ENCODE peak calls at places on chromosomes 3 and 15, in nine cellular contexts. One of them, this sample, is unnamed.

GRCh38 chr15:80906159-80906775 is 83.4 kb downstream of the MESD start:
- DNase-seq in IMR-90: peak; percentile 67
- DNase-seq in breast epithelium: peak; percentile 68
- DNase-seq in cardiac muscle cell: no peak
- DNase-seq in A549: no peak
- DNase-seq in HFF-Myc: peak; percentile 9
- DNase-seq in foreskin fibroblast: peak; percentile 9
- DNase-seq in AG04449: no peak
- DNase-seq in fibroblast of the aortic adventitia: no peak
- DNase-seq in this sample: peak; percentile 12

GRCh38 chr3:37087870-37088269 is 86.5 kb downstream of the LRRFIP2 start:
- DNase-seq in IMR-90: no peak
- DNase-seq in breast epithelium: no peak
- DNase-seq in cardiac muscle cell: no peak
- DNase-seq in A549: no peak
- DNase-seq in HFF-Myc: no peak
- DNase-seq in foreskin fibroblast: no peak
- DNase-seq in AG04449: no peak
- DNase-seq in fibroblast of the aortic adventitia: no peak
- DNase-seq in this sample: no peak

GRCh38 chr3:104687362-104687761 is 679.3 kb upstream of the ALCAM start:
- DNase-seq in IMR-90: no peak
- DNase-seq in breast epithelium: no peak
- DNase-seq in cardiac muscle cell: no peak
- DNase-seq in A549: no peak
- DNase-seq in HFF-Myc: no peak
- DNase-seq in foreskin fibroblast: no peak
- DNase-seq in AG04449: no peak
- DNase-seq in fibroblast of the aortic adventitia: no peak
- DNase-seq in this sample: no peak

GRCh38 chr3:194573680-194574437 is 59.4 kb downstream of the TMEM44 start:
- DNase-seq in IMR-90: peak; percentile 68
- DNase-seq in breast epithelium: no peak
- DNase-seq in cardiac muscle cell: peak; percentile 76
- DNase-seq in A549: peak; percentile 31
- DNase-seq in HFF-Myc: no peak
- DNase-seq in foreskin fibroblast: peak; percentile 43
- DNase-seq in AG04449: no peak
- DNase-seq in fibroblast of the aortic adventitia: peak; percentile 70
- DNase-seq in this sample: no peak

GRCh38 chr3:195697582-195698324 is 23.0 kb upstream of the MUC20 start:
- DNase-seq in IMR-90: peak; percentile 88
- DNase-seq in breast epithelium: no peak
- DNase-seq in cardiac muscle cell: peak; percentile 88
- DNase-seq in A549: peak; percentile 83
- DNase-seq in HFF-Myc: peak; percentile 19
- DNase-seq in foreskin fibroblast: peak; percentile 96
- DNase-seq in AG04449: peak; percentile 40
- DNase-seq in fibroblast of the aortic adventitia: peak; percentile 91
- DNase-seq in this sample: no peak

GRCh38 chr15:92807971-92808571 is 92.1 kb upstream of the CHD2 start:
- DNase-seq in IMR-90: no peak
- DNase-seq in breast epithelium: no peak
- DNase-seq in cardiac muscle cell: peak; percentile 53
- DNase-seq in A549: no peak
- DNase-seq in HFF-Myc: no peak
- DNase-seq in foreskin fibroblast: no peak
- DNase-seq in AG04449: no peak
- DNase-seq in fibroblast of the aortic adventitia: no peak
- DNase-seq in this sample: no peak

GRCh38 chr3:15630646-15631350 is 29.3 kb downstream of the BTD start:
- DNase-seq in IMR-90: peak; percentile 87
- DNase-seq in breast epithelium: no peak
- DNase-seq in cardiac muscle cell: peak; percentile 64
- DNase-seq in A549: peak; percentile 58
- DNase-seq in HFF-Myc: no peak
- DNase-seq in foreskin fibroblast: peak; percentile 81
- DNase-seq in AG04449: no peak
- DNase-seq in fibroblast of the aortic adventitia: peak; percentile 66
- DNase-seq in this sample: no peak

GRCh38 chr15:72774696-72775383 is 8.7 kb downstream of the ADPGK start:
- DNase-seq in IMR-90: no peak
- DNase-seq in breast epithelium: no peak
- DNase-seq in cardiac muscle cell: no peak
- DNase-seq in A549: no peak
- DNase-seq in HFF-Myc: no peak
- DNase-seq in foreskin fibroblast: no peak
- DNase-seq in AG04449: no peak
- DNase-seq in fibroblast of the aortic adventitia: no peak
- DNase-seq in this sample: no peak

GRCh38 chr3:24682141-24682547 is 187.5 kb upstream of the THRB start:
- DNase-seq in IMR-90: no peak
- DNase-seq in breast epithelium: no peak
- DNase-seq in cardiac muscle cell: peak; percentile 38
- DNase-seq in A549: no peak
- DNase-seq in HFF-Myc: no peak
- DNase-seq in foreskin fibroblast: peak; percentile 55
- DNase-seq in AG04449: no peak
- DNase-seq in fibroblast of the aortic adventitia: peak; percentile 57
- DNase-seq in this sample: no peak

GRCh38 chr3:114370537-114371174 is 76.8 kb downstream of the TIGIT start:
- DNase-seq in IMR-90: no peak
- DNase-seq in breast epithelium: no peak
- DNase-seq in cardiac muscle cell: no peak
- DNase-seq in A549: no peak
- DNase-seq in HFF-Myc: no peak
- DNase-seq in foreskin fibroblast: no peak
- DNase-seq in AG04449: no peak
- DNase-seq in fibroblast of the aortic adventitia: no peak
- DNase-seq in this sample: no peak

DNA sequence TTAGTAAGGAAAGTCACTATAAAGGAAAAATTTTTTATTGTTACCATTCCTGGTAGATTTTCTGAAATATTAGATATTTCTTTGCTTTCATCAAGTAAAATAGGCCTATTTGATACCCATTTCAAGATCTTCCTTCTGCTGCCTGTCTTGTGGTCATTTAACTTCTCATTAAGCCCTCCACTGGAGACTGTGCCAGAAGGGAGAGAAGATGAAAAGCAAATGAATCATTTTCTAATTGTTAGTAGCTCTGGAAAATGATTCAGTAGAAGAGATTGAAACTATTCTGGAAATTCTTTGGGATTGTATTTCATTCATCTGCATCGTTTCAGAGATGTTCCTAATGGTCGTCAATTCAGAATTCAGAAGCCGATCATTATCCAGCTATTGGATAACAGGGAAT is 3.2 kb downstream of the KCTD6 start:
- DNase-seq in IMR-90: peak; percentile 30
- DNase-seq in breast epithelium: no peak
- DNase-seq in cardiac muscle cell: no peak
- DNase-seq in A549: no peak
- DNase-seq in HFF-Myc: no peak
- DNase-seq in foreskin fibroblast: peak; percentile 21
- DNase-seq in AG04449: no peak
- DNase-seq in fibroblast of the aortic adventitia: no peak
- DNase-seq in this sample: no peak
- TF ChIP-seq CTCF in IMR-90: no peak
- TF ChIP-seq CTCF in breast epithelium: no peak
- TF ChIP-seq CTCF in cardiac muscle cell: no peak
- TF ChIP-seq CTCF in A549: no peak
- TF ChIP-seq CTCF in HFF-Myc: no peak
- TF ChIP-seq CTCF in foreskin fibroblast: no peak
- TF ChIP-seq CTCF in AG04449: no peak
- TF ChIP-seq CTCF in fibroblast of the aortic adventitia: no peak
- TF ChIP-seq CTCF in this sample: no peak

GRCh38 chr3:124984754-124985153 is 50.2 kb upstream of the MUC13 start:
- DNase-seq in IMR-90: no peak
- DNase-seq in breast epithelium: no peak
- DNase-seq in cardiac muscle cell: no peak
- DNase-seq in A549: no peak
- DNase-seq in HFF-Myc: no peak
- DNase-seq in foreskin fibroblast: no peak
- DNase-seq in AG04449: no peak
- DNase-seq in fibroblast of the aortic adventitia: no peak
- DNase-seq in this sample: no peak
- H3K4me3 ChIP-seq in IMR-90: no peak overlapping the region
- H3K4me3 ChIP-seq in breast epithelium: no peak overlapping the region
- H3K4me3 ChIP-seq in cardiac muscle cell: no peak overlapping the region
- H3K4me3 ChIP-seq in A549: no peak overlapping the region
- H3K4me3 ChIP-seq in HFF-Myc: no peak overlapping the region
- H3K4me3 ChIP-seq in foreskin fibroblast: no peak overlapping the region
- H3K4me3 ChIP-seq in AG04449: no peak overlapping the region
- H3K4me3 ChIP-seq in fibroblast of the aortic adventitia: no peak overlapping the region
- H3K4me3 ChIP-seq in this sample: no peak overlapping the region

GRCh38 chr3:138396752-138397410 is 37.5 kb upstream of the ESYT3 start:
- DNase-seq in IMR-90: no peak
- DNase-seq in breast epithelium: no peak
- DNase-seq in cardiac muscle cell: no peak
- DNase-seq in A549: no peak
- DNase-seq in HFF-Myc: no peak
- DNase-seq in foreskin fibroblast: no peak
- DNase-seq in AG04449: no peak
- DNase-seq in fibroblast of the aortic adventitia: no peak
- DNase-seq in this sample: no peak

GRCh38 chr3:138399766-138400165 is 34.6 kb upstream of the ESYT3 start:
- DNase-seq in IMR-90: no peak
- DNase-seq in breast epithelium: no peak
- DNase-seq in cardiac muscle cell: no peak
- DNase-seq in A549: no peak
- DNase-seq in HFF-Myc: no peak
- DNase-seq in foreskin fibroblast: no peak
- DNase-seq in AG04449: no peak
- DNase-seq in fibroblast of the aortic adventitia: no peak
- DNase-seq in this sample: no peak

GRCh38 chr3:138398791-138399575 is 35.4 kb upstream of the ESYT3 start:
- DNase-seq in IMR-90: no peak
- DNase-seq in breast epithelium: no peak
- DNase-seq in cardiac muscle cell: no peak
- DNase-seq in A549: no peak
- DNase-seq in HFF-Myc: no peak
- DNase-seq in foreskin fibroblast: no peak
- DNase-seq in AG04449: no peak
- DNase-seq in fibroblast of the aortic adventitia: no peak
- DNase-seq in this sample: no peak

GRCh38 chr3:138395865-138396751 is 38.3 kb upstream of the ESYT3 start:
- DNase-seq in IMR-90: no peak
- DNase-seq in breast epithelium: no peak
- DNase-seq in cardiac muscle cell: no peak
- DNase-seq in A549: no peak
- DNase-seq in HFF-Myc: no peak
- DNase-seq in foreskin fibroblast: no peak
- DNase-seq in AG04449: no peak
- DNase-seq in fibroblast of the aortic adventitia: no peak
- DNase-seq in this sample: no peak

GRCh38 chr3:138397983-138398382 is 36.4 kb upstream of the ESYT3 start:
- DNase-seq in IMR-90: no peak
- DNase-seq in breast epithelium: no peak
- DNase-seq in cardiac muscle cell: no peak
- DNase-seq in A549: no peak
- DNase-seq in HFF-Myc: no peak
- DNase-seq in foreskin fibroblast: no peak
- DNase-seq in AG04449: no peak
- DNase-seq in fibroblast of the aortic adventitia: no peak
- DNase-seq in this sample: no peak
- TF ChIP-seq CTCF in IMR-90: no peak
- TF ChIP-seq CTCF in breast epithelium: no peak
- TF ChIP-seq CTCF in cardiac muscle cell: no peak
- TF ChIP-seq CTCF in A549: no peak
- TF ChIP-seq CTCF in HFF-Myc: no peak
- TF ChIP-seq CTCF in foreskin fibroblast: no peak
- TF ChIP-seq CTCF in AG04449: peak; percentile 11
- TF ChIP-seq CTCF in fibroblast of the aortic adventitia: peak; percentile 5
- TF ChIP-seq CTCF in this sample: peak; percentile 47

DNA sequence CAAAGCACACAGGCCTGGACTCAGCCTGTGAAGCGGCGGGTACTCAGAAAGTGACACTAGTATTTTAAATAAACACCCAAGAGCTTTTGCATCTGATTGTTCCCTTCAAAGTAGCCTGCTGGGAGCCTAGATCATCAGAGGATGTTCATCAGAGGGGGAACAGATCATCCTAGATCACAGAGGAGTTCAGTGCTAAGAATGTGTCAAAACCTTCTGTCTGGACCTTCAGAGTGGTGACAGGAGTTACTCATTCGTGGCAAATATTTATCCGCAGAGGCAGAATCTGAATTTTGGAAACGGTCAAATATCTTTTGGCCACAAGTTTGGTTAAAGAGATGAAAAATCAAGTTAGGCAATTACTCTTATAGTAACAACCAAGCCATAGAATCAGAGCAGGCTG is 9.7 kb upstream of the KIF7 start:
- DNase-seq in IMR-90: no peak
- DNase-seq in breast epithelium: no peak
- DNase-seq in cardiac muscle cell: no peak
- DNase-seq in A549: no peak
- DNase-seq in HFF-Myc: no peak
- DNase-seq in foreskin fibroblast: peak; percentile 7
- DNase-seq in AG04449: no peak
- DNase-seq in fibroblast of the aortic adventitia: no peak
- DNase-seq in this sample: no peak
- H3K4me3 ChIP-seq in IMR-90: no peak overlapping the region
- H3K4me3 ChIP-seq in breast epithelium: peak overlapping the region; percentile 73
- H3K4me3 ChIP-seq in cardiac muscle cell: no peak overlapping the region
- H3K4me3 ChIP-seq in A549: peak overlapping the region; percentile 50
- H3K4me3 ChIP-seq in HFF-Myc: peak overlapping the region; percentile 30
- H3K4me3 ChIP-seq in foreskin fibroblast: peak overlapping the region; percentile 36
- H3K4me3 ChIP-seq in AG04449: no peak overlapping the region
- H3K4me3 ChIP-seq in fibroblast of the aortic adventitia: no peak overlapping the region
- H3K4me3 ChIP-seq in this sample: peak overlapping the region; percentile 52

GRCh38 chr3:151086484-151087456 is 1.3 kb downstream of the MED12L start:
- DNase-seq in IMR-90: peak; percentile 86
- DNase-seq in breast epithelium: peak; percentile 71
- DNase-seq in cardiac muscle cell: peak; percentile 91
- DNase-seq in A549: peak; percentile 83
- DNase-seq in HFF-Myc: peak; percentile 50
- DNase-seq in foreskin fibroblast: peak; percentile 85
- DNase-seq in AG04449: peak; percentile 34
- DNase-seq in fibroblast of the aortic adventitia: peak; percentile 78
- DNase-seq in this sample: peak; percentile 16
- TF ChIP-seq CTCF in IMR-90: peak; percentile 66
- TF ChIP-seq CTCF in breast epithelium: peak; percentile 20
- TF ChIP-seq CTCF in cardiac muscle cell: peak; percentile 64
- TF ChIP-seq CTCF in A549: peak; percentile 46
- TF ChIP-seq CTCF in HFF-Myc: peak; percentile 56
- TF ChIP-seq CTCF in foreskin fibroblast: peak; percentile 72
- TF ChIP-seq CTCF in AG04449: peak; percentile 81
- TF ChIP-seq CTCF in fibroblast of the aortic adventitia: peak; percentile 73
- TF ChIP-seq CTCF in this sample: peak; percentile 61

GRCh38 chr3:122682016-122682374 is 1.4 kb downstream of the PARP14 start:
- DNase-seq in IMR-90: no peak
- DNase-seq in breast epithelium: no peak
- DNase-seq in cardiac muscle cell: no peak
- DNase-seq in A549: no peak
- DNase-seq in HFF-Myc: no peak
- DNase-seq in foreskin fibroblast: no peak
- DNase-seq in AG04449: no peak
- DNase-seq in fibroblast of the aortic adventitia: no peak
- DNase-seq in this sample: no peak
- H3K4me3 ChIP-seq in IMR-90: peak overlapping the region; percentile 99
- H3K4me3 ChIP-seq in breast epithelium: peak overlapping the region; percentile 98
- H3K4me3 ChIP-seq in cardiac muscle cell: no peak overlapping the region
- H3K4me3 ChIP-seq in A549: peak overlapping the region; percentile 73
- H3K4me3 ChIP-seq in HFF-Myc: peak overlapping the region; percentile 71
- H3K4me3 ChIP-seq in foreskin fibroblast: peak overlapping the region; percentile 64
- H3K4me3 ChIP-seq in AG04449: peak overlapping the region; percentile 75
- H3K4me3 ChIP-seq in fibroblast of the aortic adventitia: peak overlapping the region; percentile 81
- H3K4me3 ChIP-seq in this sample: peak overlapping the region; percentile 89

This sample was measured in epithelial cell of proximal tubule.